ENCODE peak calls at places on chromosome 2, in four cellular contexts. H is GM12864, U is stomach, I is GM10248. A is an unnamed sample.

GRCh38 chr2:121284424-121285076 is 452 bp downstream of the TFCP2L1 start:
- DNase-seq in H (no peak), U (no peak), I (no peak), A (peak; percentile 32)

GRCh38 chr2:62724886-62725711 is 19.6 kb downstream of the EHBP1 start:
- DNase-seq in H (no peak), U (peak; percentile 40), I (no peak), A (no peak)

GRCh38 chr2:118130385-118130784 is 42.1 kb downstream of the INSIG2 start:
- DNase-seq in I (no peak), H (no peak), U (no peak), A (no peak)

GRCh38 chr2:58516695-58517094 is 275.6 kb upstream of the FANCL start:
- DNase-seq in H (no peak), I (no peak), U (no peak), A (no peak)

GRCh38 chr2:153474407-153474806 is 4.2 kb downstream of the RPRM start:
- DNase-seq in H (no peak), I (no peak), U (no peak), A (no peak)

GRCh38 chr2:150404147-150404546 is 83.3 kb downstream of the RND3 start:
- DNase-seq in U (no peak), I (no peak), H (no peak), A (no peak)

GRCh38 chr2:170503563-170503962 is 211.6 kb upstream of the SP5 start:
- DNase-seq in H (no peak), U (no peak), I (no peak), A (no peak)

GRCh38 chr2:98794214-98794810 is 63.4 kb upstream of the MGAT4A start:
- DNase-seq in H (no peak), I (no peak), U (no peak), A (no peak)

GRCh38 chr2:1727101-1727771 is 17.1 kb downstream of the PXDN start:
- DNase-seq in U (peak; percentile 14), H (no peak), I (no peak), A (no peak)

GRCh38 chr2:119240311-119241204 is 16.9 kb downstream of the STEAP3 start:
- DNase-seq in I (no peak), U (peak; percentile 80), H (no peak), A (no peak)

GRCh38 chr2:188693771-188694170 is 280.4 kb upstream of the COL3A1 start:
- DNase-seq in H (no peak), U (no peak), I (no peak), A (no peak)

GRCh38 chr2:3784731-3785130 is 81.4 kb downstream of the DCDC2C start:
- DNase-seq in U (no peak), H (no peak), I (no peak), A (no peak)

GRCh38 chr2:43112155-43112554 is 114.3 kb downstream of the ZFP36L2 start:
- DNase-seq in I (no peak), H (no peak), U (no peak), A (no peak)

DNA sequence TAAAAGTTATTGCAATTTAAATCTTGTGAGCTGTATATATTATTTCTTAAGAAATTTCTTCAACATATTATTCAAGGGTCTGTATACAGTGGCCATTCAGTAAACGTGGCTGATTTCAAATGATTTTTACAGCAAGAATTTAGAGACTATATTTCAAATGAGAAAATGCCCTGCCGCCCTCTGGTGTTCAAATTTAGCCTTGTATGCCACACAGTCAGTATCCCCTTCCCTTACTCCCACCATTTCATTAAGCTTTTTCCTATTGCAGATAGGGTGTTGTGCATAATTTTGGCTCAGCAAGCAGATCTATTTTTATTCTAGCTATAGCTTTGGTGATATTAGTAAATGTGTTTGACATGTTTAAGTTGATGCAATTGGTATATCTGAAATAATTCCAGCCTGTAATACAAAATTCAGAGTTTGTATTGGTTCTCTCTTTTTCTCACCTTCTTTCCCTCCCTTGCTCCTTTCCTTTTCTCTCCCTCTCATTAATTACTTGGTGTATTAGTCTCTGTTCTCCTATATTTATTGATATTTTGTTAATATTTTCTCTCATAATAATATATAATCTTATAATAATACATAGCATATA is 22.8 kb upstream of the SCN7A start:
- DNase-seq in I (no peak), U (no peak), H (no peak), A (no peak)
- TF ChIP-seq CTCF in I (peak; percentile 16), U (no peak), H (peak; percentile 34), A (peak; percentile 19)

GRCh38 chr2:31674446-31674845 is 93.7 kb upstream of the SRD5A2 start:
- DNase-seq in H (no peak), I (no peak), U (no peak), A (no peak)
- TF ChIP-seq CTCF in H (no peak), I (no peak), U (no peak), A (no peak)

GRCh38 chr2:46565364-46565763 is 86.0 kb downstream of the TMEM247 start:
- DNase-seq in U (no peak), I (no peak), H (no peak), A (no peak)

GRCh38 chr2:46564350-46564749 is 85.0 kb downstream of the TMEM247 start:
- DNase-seq in U (no peak), I (no peak), H (no peak), A (no peak)

GRCh38 chr2:46563110-46563731 is 83.9 kb downstream of the TMEM247 start:
- DNase-seq in I (no peak), U (no peak), H (no peak), A (no peak)

GRCh38 chr2:46562451-46562841 is 83.1 kb downstream of the TMEM247 start:
- DNase-seq in U (no peak), H (no peak), I (no peak), A (no peak)

DNA sequence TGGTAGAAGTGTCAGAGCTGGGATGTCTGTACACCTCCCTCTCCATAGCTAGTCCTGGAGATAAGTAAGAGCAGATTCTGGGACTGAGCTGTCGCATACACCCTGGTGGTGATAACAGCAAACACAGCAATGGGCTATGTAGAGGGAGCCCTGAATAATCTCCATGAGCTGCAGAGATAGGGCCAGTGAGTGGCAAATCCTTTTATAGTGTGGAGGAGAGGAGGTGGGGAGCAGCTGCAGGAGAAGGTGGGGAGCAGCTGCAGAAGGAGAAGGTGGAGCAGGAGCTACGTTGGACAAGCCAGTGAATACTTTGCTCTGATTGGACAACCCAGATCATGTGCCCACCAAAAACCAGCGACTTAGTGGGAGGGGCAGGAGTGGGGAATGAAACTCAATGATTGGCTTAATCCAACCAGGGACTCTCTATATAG is 85.5 kb downstream of the TMEM247 start:
- DNase-seq in I (no peak), U (no peak), H (no peak), A (no peak)
- TF ChIP-seq CTCF in I (no peak), U (no peak), H (peak; percentile 34), A (no peak)

GRCh38 chr2:205934443-205934842 is 151.5 kb downstream of the INO80D start:
- DNase-seq in I (no peak), H (no peak), U (no peak), A (no peak)
- TF ChIP-seq CTCF in I (no peak), H (no peak), U (no peak), A (no peak)

DNA sequence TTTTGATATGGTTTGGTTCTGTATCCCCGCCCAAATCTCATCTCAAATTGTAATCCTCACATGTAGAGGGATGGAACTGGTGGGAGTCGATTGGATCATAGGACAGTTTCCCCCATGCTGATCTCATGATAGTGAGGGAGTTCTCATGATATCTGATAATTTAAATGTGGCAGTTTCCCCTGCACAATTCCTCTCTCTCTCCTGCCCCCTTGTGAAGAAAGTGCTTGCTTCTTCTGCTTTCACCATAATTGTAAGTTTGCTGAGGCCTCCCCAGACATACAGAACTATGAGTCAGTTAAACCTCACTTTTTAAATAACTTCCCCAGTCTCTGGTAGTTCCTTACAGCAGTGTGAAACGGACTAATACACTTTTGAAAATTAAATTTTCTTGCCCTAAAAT is 12.3 kb upstream of the KCNJ3 start:
- DNase-seq in U (no peak), I (no peak), H (no peak), A (no peak)
- TF ChIP-seq CTCF in U (no peak), I (no peak), H (no peak), A (no peak)

DNA sequence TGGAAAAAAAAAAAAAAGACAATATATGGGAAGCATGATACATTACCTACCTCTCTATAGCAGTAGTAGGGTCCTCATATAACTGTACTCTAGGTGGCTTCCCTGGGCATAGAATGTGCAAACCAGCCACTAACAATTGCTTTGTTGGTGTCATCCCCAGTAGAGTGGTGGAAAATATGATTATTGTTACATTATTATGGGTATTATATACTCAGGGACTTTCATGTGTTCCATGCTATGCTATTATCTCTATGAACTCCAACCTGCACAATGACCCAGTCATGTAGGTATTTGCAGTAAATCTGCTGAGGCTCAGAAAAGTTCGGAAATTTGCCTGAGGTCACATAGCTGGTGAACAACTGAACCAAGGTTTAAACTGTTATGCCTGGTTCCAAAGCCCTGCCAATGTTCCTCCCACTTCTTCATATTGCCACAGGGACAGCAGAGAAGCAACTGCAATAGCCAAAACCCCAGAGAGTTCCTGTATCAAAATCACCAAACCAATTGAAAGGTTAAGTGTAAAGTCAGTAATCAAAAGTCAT is 52.6 kb upstream of the MAP4K4 start:
- DNase-seq in I (no peak), U (no peak), H (no peak), A (no peak)
- TF ChIP-seq CTCF in I (no peak), U (no peak), H (no peak), A (no peak)

DNA sequence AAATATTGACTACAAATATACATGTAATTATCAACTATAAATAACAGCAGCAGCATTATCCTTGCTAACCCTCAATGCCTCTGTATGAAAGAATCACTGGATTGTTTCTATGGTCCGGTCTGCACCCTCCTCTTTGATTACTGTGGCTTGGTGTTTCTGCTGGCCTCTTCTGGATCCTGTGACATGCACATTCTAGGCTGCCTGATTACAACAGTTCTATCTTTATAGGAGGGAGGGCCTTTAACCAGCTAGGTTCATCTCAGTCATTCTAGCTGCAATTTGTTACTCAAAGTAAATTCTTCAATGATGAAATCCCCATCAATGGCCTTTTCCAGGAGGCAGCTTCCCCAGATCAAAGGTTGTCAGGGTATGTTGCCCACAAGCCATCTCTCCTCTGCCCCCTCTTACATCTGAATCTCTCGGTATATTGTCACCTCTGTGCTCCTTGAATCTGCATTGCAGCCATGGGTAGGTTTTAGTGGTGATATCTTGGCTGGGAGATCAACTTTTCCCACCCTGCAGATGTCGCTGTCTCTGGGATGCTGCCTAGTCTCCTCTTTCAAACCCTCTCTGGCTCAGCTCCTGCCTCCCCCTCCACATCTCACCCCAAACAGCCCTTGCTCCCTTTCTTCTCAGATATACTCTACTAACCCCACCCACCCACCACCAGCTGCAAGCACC is 106.3 kb upstream of the BZW1 start:
- DNase-seq in U (no peak), H (no peak), I (no peak), A (no peak)
- TF ChIP-seq CTCF in U (no peak), H (no peak), I (no peak), A (no peak)

GRCh38 chr2:30230479-30230854 is 867 bp upstream of the LBH start:
- DNase-seq in H (no peak), I (no peak), U (no peak), A (no peak)
- TF ChIP-seq CTCF in H (no peak), I (no peak), U (no peak), A (no peak)

A was measured in GM20000.